ENCODE peak calls at places on chromosomes 7 and 10, in eight cellular contexts. J is suprapubic skin, E is transverse colon, O is sigmoid colon, D is HepG2, H is SK-N-SH, M is K562, L is upper lobe of left lung. S is an unnamed sample.
A peak's percentile ranks its signal among the peaks of the same experiment; 100 is the strongest.

GRCh38 chr7:83475403-83475802 is 173.5 kb downstream of the SEMA3E start:
- DNase-seq in J (no peak), E (no peak), O (no peak), D (peak; percentile 1), H (no peak), M (no peak), L (no peak), S (no peak)

GRCh38 chr7:63521-64021 is 128.8 kb upstream of the FAM20C start:
- DNase-seq in J (peak; percentile 74), E (no peak), O (peak; percentile 64), D (no peak), H (no peak), M (no peak), L (no peak), S (no peak)

GRCh38 chr7:22702516-22702915 is 24.5 kb upstream of the IL6 start:
- DNase-seq in J (no peak), E (no peak), O (no peak), D (no peak), H (no peak), M (no peak), L (no peak), S (no peak)

GRCh38 chr7:24063721-24064120 is 220.3 kb upstream of the NPY start:
- DNase-seq in J (no peak), E (no peak), O (no peak), D (no peak), H (no peak), M (no peak), L (no peak), S (no peak)

GRCh38 chr10:97747573-97747972 is 10.6 kb downstream of the ZFYVE27 start:
- DNase-seq in J (no peak), E (no peak), O (no peak), D (no peak), H (no peak), M (no peak), L (no peak), S (no peak)

GRCh38 chr7:92841192-92841591 is 4.8 kb upstream of the CDK6 start:
- DNase-seq in J (no peak), E (no peak), O (no peak), D (no peak), H (no peak), M (no peak), L (no peak), S (no peak)

GRCh38 chr10:82982110-82982608 is 1107.2 kb downstream of the NRG3 start:
- DNase-seq in J (no peak), E (no peak), O (no peak), D (no peak), H (no peak), M (no peak), L (no peak), S (no peak)

GRCh38 chr7:92115821-92116220 is 18.5 kb downstream of the CYP51A1 start:
- DNase-seq in J (no peak), E (no peak), O (no peak), D (no peak), H (no peak), M (no peak), L (no peak), S (no peak)

GRCh38 chr7:74404388-74404700 is 49.4 kb upstream of the GTF2IRD1 start:
- DNase-seq in J (no peak), E (no peak), O (no peak), D (no peak), H (no peak), M (no peak), L (no peak), S (no peak)

GRCh38 chr10:28839600-28840007 is 162.3 kb downstream of the BAMBI start:
- DNase-seq in J (no peak), E (no peak), O (no peak), D (peak; percentile 21), H (peak; percentile 28), M (peak; percentile 25), L (no peak), S (no peak)

GRCh38 chr7:53350241-53350640 is 314.8 kb downstream of the POM121L12 start:
- DNase-seq in J (no peak), E (peak; percentile 27), O (no peak), D (no peak), H (peak; percentile 38), M (peak; percentile 12), L (no peak), S (no peak)

GRCh38 chr7:712601-713457 is 13.7 kb upstream of the DNAAF5 start:
- DNase-seq in J (peak; percentile 74), E (no peak), O (peak; percentile 64), D (no peak), H (peak; percentile 90), M (no peak), L (no peak), S (no peak)

GRCh38 chr10:97261188-97261587 is 31.2 kb downstream of the ARHGAP19 start:
- DNase-seq in J (no peak), E (no peak), O (no peak), D (no peak), H (no peak), M (no peak), L (no peak), S (no peak)

GRCh38 chr10:45241865-45242518 is 73.4 kb downstream of the OR13A1 start:
- DNase-seq in J (no peak), E (no peak), O (no peak), D (no peak), H (no peak), M (no peak), L (no peak), S (no peak)

GRCh38 chr10:11227103-11227502 is 209.4 kb downstream of the CELF2 start:
- DNase-seq in J (no peak), E (no peak), O (no peak), D (no peak), H (no peak), M (no peak), L (no peak), S (no peak)

GRCh38 chr7:102992820-102993531 is 80.2 kb downstream of the LRRC17 start:
- DNase-seq in J (no peak), E (no peak), O (no peak), D (peak; percentile 26), H (no peak), M (peak; percentile 84), L (no peak), S (no peak)

GRCh38 chr7:113087278-113087998 is 811 bp upstream of the GPR85 start:
- DNase-seq in J (no peak), E (no peak), O (no peak), D (peak; percentile 1), H (peak; percentile 84), M (peak; percentile 79), L (no peak), S (no peak)

GRCh38 chr7:143410523-143411004 is 1.9 kb upstream of the EPHA1 start:
- DNase-seq in J (no peak), E (no peak), O (peak; percentile 85), D (no peak), H (no peak), M (no peak), L (no peak), S (no peak)
- TF ChIP-seq EP300 in J (no peak), E (no peak), O (no peak), D (no peak), H (no peak), M (no peak), L (no peak), S (no peak)

GRCh38 chr10:119477444-119477843 is 65.1 kb downstream of the RGS10 start:
- DNase-seq in J (no peak), E (no peak), O (no peak), D (no peak), H (no peak), M (no peak), L (no peak), S (no peak)
- H3K27me3 ChIP-seq in J (no peaks in the 10 kb centered on the region), E (no peaks in the 10 kb centered on the region), O (no peaks in the 10 kb centered on the region), D (peaks cover 1% of the 10 kb centered on the region), H (no peaks in the 10 kb centered on the region), M (peaks cover 5% of the 10 kb centered on the region), L (no peaks in the 10 kb centered on the region), S (no peaks in the 10 kb centered on the region)

GRCh38 chr10:25232229-25232628 is 57.4 kb downstream of the GPR158 start:
- DNase-seq in J (no peak), E (no peak), O (no peak), D (no peak), H (no peak), M (no peak), L (no peak), S (no peak)
- H3K27ac ChIP-seq in J (no peak overlapping the region), E (no peak overlapping the region), O (no peak overlapping the region), D (no peak overlapping the region), H (no peak overlapping the region), M (no peak overlapping the region), L (no peak overlapping the region), S (no peak overlapping the region)

GRCh38 chr10:13685885-13686284 is 99.1 kb downstream of the PRPF18 start:
- DNase-seq in J (no peak), E (no peak), O (peak; percentile 76), D (no peak), H (no peak), M (no peak), L (no peak), S (no peak)

GRCh38 chr10:13684813-13685511 is 98.2 kb downstream of the PRPF18 start:
- DNase-seq in J (no peak), E (no peak), O (no peak), D (no peak), H (no peak), M (no peak), L (no peak), S (no peak)

GRCh38 chr10:13686331-13686752 is 99.6 kb downstream of the PRPF18 start:
- DNase-seq in J (no peak), E (no peak), O (no peak), D (no peak), H (peak; percentile 27), M (no peak), L (no peak), S (no peak)

GRCh38 chr10:13683017-13683416 is 96.3 kb downstream of the PRPF18 start:
- DNase-seq in J (no peak), E (no peak), O (no peak), D (no peak), H (no peak), M (no peak), L (no peak), S (no peak)

GRCh38 chr10:13684252-13684791 is 97.6 kb downstream of the PRPF18 start:
- DNase-seq in J (no peak), E (peak; percentile 43), O (peak; percentile 92), D (no peak), H (no peak), M (no peak), L (peak; percentile 59), S (peak; percentile 30)
- TF ChIP-seq EP300 in J (no peak), E (no peak), O (no peak), D (no peak), H (no peak), M (no peak), L (peak; percentile 37), S (no peak)

GRCh38 chr7:155477469-155477868 is 19.5 kb downstream of the EN2 start:
- DNase-seq in J (peak; percentile 7), E (no peak), O (no peak), D (no peak), H (no peak), M (no peak), L (no peak), S (no peak)
- H3K27me3 ChIP-seq in J (peaks cover 81% of the 10 kb centered on the region), E (peaks cover 94% of the 10 kb centered on the region), O (peaks cover 97% of the 10 kb centered on the region), D (peaks cover 7% of the 10 kb centered on the region), H (peaks cover 71% of the 10 kb centered on the region), M (peaks cover 39% of the 10 kb centered on the region), L (peaks cover 12% of the 10 kb centered on the region), S (no peaks in the 10 kb centered on the region)

S was measured in tibial nerve.